ENCODE peak calls at places on chromosomes 7 and 10, in four cellular contexts. One of them, this sample, is unnamed. For H3K4me1, the result is how much of the 10 kb centered on the place peaks cover.

GRCh38 chr7:127256326-127256725 is 3.6 kb upstream of the GRM8 start:
- DNase-seq in body of pancreas: no peak
- DNase-seq in IMR-90: no peak
- DNase-seq in A549: no peak
- DNase-seq in this sample: no peak

GRCh38 chr10:15344876-15345285 is 26.2 kb downstream of the FAM171A1 start:
- DNase-seq in IMR-90: peak
- DNase-seq in body of pancreas: peak
- DNase-seq in A549: peak
- DNase-seq in this sample: no peak

GRCh38 chr7:155980841-155981240 is 168.6 kb upstream of the SHH start:
- DNase-seq in body of pancreas: no peak
- DNase-seq in A549: no peak
- DNase-seq in IMR-90: no peak
- DNase-seq in this sample: no peak

GRCh38 chr10:92760609-92761008 is 70.9 kb downstream of the HHEX start:
- DNase-seq in IMR-90: peak
- DNase-seq in body of pancreas: no peak
- DNase-seq in A549: peak
- DNase-seq in this sample: no peak

GRCh38 chr10:7592627-7593026 is 74.1 kb downstream of the ITIH5 start:
- DNase-seq in body of pancreas: no peak
- DNase-seq in A549: no peak
- DNase-seq in IMR-90: no peak
- DNase-seq in this sample: no peak

GRCh38 chr7:69827140-69827919 is 229.1 kb downstream of the AUTS2 start:
- DNase-seq in A549: no peak
- DNase-seq in body of pancreas: no peak
- DNase-seq in IMR-90: no peak
- DNase-seq in this sample: no peak

GRCh38 chr10:34956756-34957155 is 133.4 kb downstream of the CUL2 start:
- DNase-seq in body of pancreas: no peak
- DNase-seq in A549: peak
- DNase-seq in IMR-90: no peak
- DNase-seq in this sample: no peak

GRCh38 chr7:112864380-112864779 is 74.2 kb upstream of the TMEM168 start:
- DNase-seq in A549: no peak
- DNase-seq in body of pancreas: no peak
- DNase-seq in IMR-90: no peak
- DNase-seq in this sample: no peak

GRCh38 chr7:133510326-133511055 is 257.6 kb downstream of the EXOC4 start:
- DNase-seq in IMR-90: peak
- DNase-seq in body of pancreas: no peak
- DNase-seq in A549: no peak
- DNase-seq in this sample: no peak

GRCh38 chr7:107372298-107372697 is 97.6 kb upstream of the GPR22 start:
- DNase-seq in A549: no peak
- DNase-seq in IMR-90: peak
- DNase-seq in body of pancreas: no peak
- DNase-seq in this sample: no peak

GRCh38 chr10:72011468-72011867 is 47.3 kb downstream of the CHST3 start:
- DNase-seq in body of pancreas: no peak
- DNase-seq in A549: no peak
- DNase-seq in IMR-90: no peak
- DNase-seq in this sample: no peak

GRCh38 chr7:119377-120163 is 72.8 kb upstream of the FAM20C start:
- DNase-seq in IMR-90: no peak
- DNase-seq in A549: no peak
- DNase-seq in body of pancreas: no peak
- DNase-seq in this sample: no peak

GRCh38 chr10:71827828-71828227 is 23.2 kb downstream of the PSAP start:
- DNase-seq in IMR-90: no peak
- DNase-seq in A549: no peak
- DNase-seq in body of pancreas: no peak
- DNase-seq in this sample: no peak

GRCh38 chr10:57699944-57700343 is 567.8 kb downstream of the IPMK start:
- DNase-seq in IMR-90: peak
- DNase-seq in A549: peak
- DNase-seq in body of pancreas: no peak
- DNase-seq in this sample: no peak

GRCh38 chr10:122264442-122264841 is 6.7 kb upstream of the BTBD16 start:
- DNase-seq in IMR-90: peak
- DNase-seq in A549: no peak
- DNase-seq in body of pancreas: no peak
- DNase-seq in this sample: no peak

GRCh38 chr10:42955493-42955889 is 121.4 kb upstream of the RET start:
- DNase-seq in body of pancreas: no peak
- DNase-seq in IMR-90: no peak
- DNase-seq in A549: no peak
- DNase-seq in this sample: no peak

GRCh38 chr7:134856141-134856540 is 76.7 kb downstream of the CALD1 start:
- DNase-seq in body of pancreas: no peak
- DNase-seq in IMR-90: no peak
- DNase-seq in A549: no peak
- DNase-seq in this sample: no peak

GRCh38 chr7:99381664-99382075 is 7.1 kb downstream of the ARPC1B start:
- DNase-seq in body of pancreas: no peak
- DNase-seq in IMR-90: no peak
- DNase-seq in A549: no peak
- DNase-seq in this sample: no peak

GRCh38 chr7:136869991-136870798 is 1.7 kb downstream of the CHRM2 start:
- DNase-seq in IMR-90: peak
- DNase-seq in body of pancreas: no peak
- DNase-seq in A549: no peak
- DNase-seq in this sample: no peak

GRCh38 chr10:80136134-80136571 is 3.6 kb downstream of the PLAC9 start:
- DNase-seq in A549: no peak
- DNase-seq in body of pancreas: peak
- DNase-seq in IMR-90: peak
- DNase-seq in this sample: peak

GRCh38 chr7:117238472-117238871 is 84.4 kb downstream of the WNT2 start:
- DNase-seq in A549: no peak
- DNase-seq in body of pancreas: no peak
- DNase-seq in IMR-90: no peak
- DNase-seq in this sample: no peak

GRCh38 chr7:124390301-124390700 is 357.4 kb upstream of the TMEM229A start:
- DNase-seq in body of pancreas: no peak
- DNase-seq in A549: no peak
- DNase-seq in IMR-90: no peak
- DNase-seq in this sample: no peak

GRCh38 chr7:24572014-24572413 is 1.2 kb upstream of the PALS2 start:
- DNase-seq in body of pancreas: no peak
- DNase-seq in A549: no peak
- DNase-seq in IMR-90: no peak
- DNase-seq in this sample: no peak

GRCh38 chr7:24573554-24574338 is 494 bp downstream of the PALS2 start:
- DNase-seq in body of pancreas: peak
- DNase-seq in A549: peak
- DNase-seq in IMR-90: peak
- DNase-seq in this sample: peak

GRCh38 chr7:24572421-24573007 is 738 bp upstream of the PALS2 start:
- DNase-seq in A549: peak
- DNase-seq in IMR-90: peak
- DNase-seq in body of pancreas: peak
- DNase-seq in this sample: peak

GRCh38 chr7:24574365-24574764 is 1.1 kb downstream of the PALS2 start:
- DNase-seq in A549: peak
- DNase-seq in IMR-90: peak
- DNase-seq in body of pancreas: no peak
- DNase-seq in this sample: peak

DNA sequence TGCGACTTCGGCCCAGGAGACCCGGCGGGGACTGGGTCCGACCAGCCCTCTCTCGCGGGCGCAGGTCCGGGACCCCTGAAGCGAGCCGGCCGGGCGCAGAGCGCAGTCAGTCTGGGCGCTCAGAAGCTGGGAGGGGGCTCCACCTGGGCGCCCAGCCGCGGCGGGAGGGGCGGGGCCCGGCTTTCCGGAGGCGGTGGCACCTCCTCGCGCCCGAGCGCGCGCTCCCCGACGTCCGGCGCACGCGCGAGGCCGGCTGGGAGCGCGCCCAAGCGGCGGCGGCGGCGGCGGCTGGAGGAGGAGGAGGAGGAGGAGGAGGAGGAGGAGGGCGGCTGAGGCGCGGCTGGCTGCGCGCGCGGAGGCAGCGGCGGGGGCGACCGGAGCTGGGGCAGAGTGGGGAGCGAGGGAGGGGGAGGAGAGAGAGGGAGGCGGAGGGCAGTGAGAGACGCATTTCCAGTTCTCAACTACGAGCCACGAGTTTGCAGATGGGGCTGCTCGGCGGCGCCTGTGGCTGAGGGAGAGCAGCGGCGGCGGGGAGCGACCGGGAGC is at the start of gene PALS2:
- DNase-seq in IMR-90: peak
- DNase-seq in A549: peak
- DNase-seq in body of pancreas: peak
- DNase-seq in this sample: peak
- TF ChIP-seq POLR2A in IMR-90: no peak
- TF ChIP-seq POLR2A in A549: peak
- TF ChIP-seq POLR2A in body of pancreas: peak
- TF ChIP-seq POLR2A in this sample: no peak

DNA sequence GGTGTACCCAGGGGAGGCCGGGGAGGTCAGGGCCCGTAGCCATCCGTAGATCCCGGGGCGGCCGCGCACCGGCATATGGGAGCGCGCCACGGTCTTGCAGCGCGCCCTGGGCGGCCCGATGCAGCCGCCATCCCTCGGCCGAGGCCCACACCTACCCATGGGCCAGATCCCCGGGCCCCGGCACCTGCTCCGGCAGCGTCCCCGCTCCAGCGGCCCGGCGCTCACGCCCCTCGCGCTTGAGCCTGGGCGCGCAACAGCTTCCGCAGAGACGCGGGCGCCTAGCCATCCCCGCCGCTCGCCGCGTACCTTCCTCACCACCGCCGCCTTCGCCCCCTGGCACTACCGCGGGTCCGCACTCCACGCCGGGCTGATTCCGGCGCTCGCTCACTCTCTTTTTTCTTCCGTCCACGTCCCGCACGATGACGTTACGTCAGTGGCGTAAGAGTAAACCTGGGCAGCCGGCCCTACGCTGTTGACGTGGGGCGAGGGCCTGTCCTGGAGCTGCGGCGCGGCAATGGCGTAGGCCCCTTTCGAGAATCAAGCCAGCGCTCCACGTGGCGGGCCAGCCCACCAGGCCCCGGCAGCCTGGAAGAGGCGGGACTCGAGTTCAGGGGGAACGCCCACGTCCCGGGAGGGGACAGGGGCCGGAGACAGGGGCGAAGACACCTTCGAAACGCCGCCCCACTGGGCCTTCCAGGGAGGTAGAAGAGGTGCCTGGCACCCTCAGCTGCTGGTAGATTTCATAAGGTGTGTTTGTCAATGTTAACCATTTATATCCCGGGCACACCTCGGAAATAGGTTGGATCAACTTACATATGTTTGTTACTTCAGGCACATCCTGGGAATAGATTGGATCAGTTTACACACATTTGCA is at the start of gene ALDH18A1:
- DNase-seq in IMR-90: peak
- DNase-seq in body of pancreas: peak
- DNase-seq in A549: peak
- DNase-seq in this sample: peak
- H3K27ac ChIP-seq in IMR-90: peak
- H3K27ac ChIP-seq in body of pancreas: peak
- H3K27ac ChIP-seq in A549: peak
- H3K27ac ChIP-seq in this sample: peak

GRCh38 chr7:47466832-47467231 is 115.1 kb downstream of the TNS3 start:
- DNase-seq in body of pancreas: no peak
- DNase-seq in A549: no peak
- DNase-seq in IMR-90: no peak
- DNase-seq in this sample: no peak

GRCh38 chr7:47465191-47465590 is 116.7 kb downstream of the TNS3 start:
- DNase-seq in body of pancreas: no peak
- DNase-seq in IMR-90: peak
- DNase-seq in A549: no peak
- DNase-seq in this sample: no peak

GRCh38 chr7:47460251-47460989 is 121.5 kb downstream of the TNS3 start:
- DNase-seq in body of pancreas: no peak
- DNase-seq in A549: no peak
- DNase-seq in IMR-90: no peak
- DNase-seq in this sample: no peak

GRCh38 chr7:47461161-47461560 is 120.8 kb downstream of the TNS3 start:
- DNase-seq in body of pancreas: peak
- DNase-seq in IMR-90: peak
- DNase-seq in A549: no peak
- DNase-seq in this sample: no peak

GRCh38 chr7:47464266-47464665 is 117.6 kb downstream of the TNS3 start:
- DNase-seq in IMR-90: no peak
- DNase-seq in A549: no peak
- DNase-seq in body of pancreas: no peak
- DNase-seq in this sample: no peak
- H3K4me1 ChIP-seq in IMR-90: under half
- H3K4me1 ChIP-seq in A549: half or more
- H3K4me1 ChIP-seq in body of pancreas: half or more
- H3K4me1 ChIP-seq in this sample: under half

DNA sequence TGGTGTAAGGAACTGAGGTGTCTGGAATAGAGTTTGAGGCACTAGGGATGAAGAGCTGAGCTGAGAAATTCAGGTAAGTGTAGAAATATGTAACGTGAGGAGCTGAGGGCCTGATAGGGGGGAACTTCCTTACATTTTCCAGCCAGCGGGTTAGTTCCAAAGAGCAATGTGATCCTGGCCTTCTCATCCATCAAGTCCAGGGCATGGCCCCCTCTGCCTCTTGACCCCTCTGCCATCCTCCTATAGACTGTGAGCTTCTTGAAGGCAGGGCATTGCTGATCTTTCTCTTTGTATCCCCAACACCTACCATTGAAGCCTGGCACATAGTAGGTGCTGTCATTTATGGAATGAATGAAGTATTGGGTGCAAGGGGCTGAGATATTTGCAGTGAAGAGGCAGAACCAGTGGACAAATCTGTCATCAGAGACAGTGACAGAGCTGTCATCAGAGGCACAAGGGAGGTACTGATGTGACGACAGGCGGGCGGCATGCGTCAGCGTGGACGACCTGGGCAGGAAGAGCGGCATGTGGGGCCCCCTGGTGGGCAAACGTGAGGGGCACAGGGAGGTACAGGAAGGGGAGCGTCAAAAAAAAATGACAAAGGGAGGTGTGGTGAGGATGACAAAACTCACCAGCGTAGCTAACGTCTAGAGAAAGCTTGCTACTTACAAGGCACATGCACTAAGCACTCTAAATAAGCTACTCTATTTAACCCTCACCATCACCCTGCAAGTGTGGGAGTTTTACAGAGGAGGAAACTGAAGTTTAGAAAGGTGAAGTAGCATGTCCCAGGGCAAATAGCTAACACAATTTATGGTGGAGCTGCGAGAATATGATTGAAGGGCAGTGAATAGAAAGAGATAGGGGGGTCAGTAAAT is 5.2 kb upstream of the CAMK2G start:
- DNase-seq in body of pancreas: peak
- DNase-seq in A549: peak
- DNase-seq in IMR-90: peak
- DNase-seq in this sample: peak
- TF ChIP-seq POLR2A in body of pancreas: no peak
- TF ChIP-seq POLR2A in A549: no peak
- TF ChIP-seq POLR2A in IMR-90: no peak
- TF ChIP-seq POLR2A in this sample: peak

This sample was measured in uterus.